ENCODE peak calls at places on chromosomes 6 and 20, in six cellular contexts. S is midbrain, H is KBM-7, U is cardiac fibroblast, T is NCI-H345, G is fibroblast of lung. M is an unnamed sample.

GRCh38 chr20:7496394-7497111 is 443.7 kb downstream of the HAO1 start:
- DNase-seq in S (no peak), H (no peak), U (peak), T (no peak), G (peak), M (no peak)

GRCh38 chr20:676315-676937 is 824 bp upstream of the SCRT2 start:
- DNase-seq in S (no peak), H (peak), U (no peak), T (peak), G (no peak), M (peak)

GRCh38 chr20:36310215-36310981 is 4.3 kb downstream of the DLGAP4 start:
- DNase-seq in S (no peak), H (no peak), U (no peak), T (no peak), G (no peak), M (no peak)

GRCh38 chr20:4007383-4008025 is 7.9 kb downstream of the RNF24 start:
- DNase-seq in S (no peak), H (no peak), U (no peak), T (no peak), G (no peak), M (no peak)

GRCh38 chr20:4100679-4101078 is 85.3 kb upstream of the RNF24 start:
- DNase-seq in S (no peak), H (no peak), U (no peak), T (no peak), G (peak), M (no peak)

GRCh38 chr6:36964349-36964748 is 9.8 kb downstream of the PI16 start:
- DNase-seq in S (no peak), H (no peak), U (no peak), T (no peak), G (no peak), M (no peak)

GRCh38 chr20:51034461-51034860 is 11.6 kb upstream of the KCNG1 start:
- DNase-seq in S (no peak), H (no peak), U (no peak), T (no peak), G (no peak), M (no peak)

GRCh38 chr20:38219006-38219950 is 41.3 kb downstream of the KIAA1755 start:
- DNase-seq in S (no peak), H (no peak), U (no peak), T (no peak), G (no peak), M (no peak)

M was measured in glutamatergic neuron.